ENCODE peak calls at places on chromosome 20, in five cellular contexts. V is foreskin keratinocyte, C is fibroblast of lung, J is ovary, O is pancreas. N is an unnamed sample.

GRCh38 chr20:3235661-3236324 is 3.2 kb downstream of the SLC4A11 start:
- DNase-seq in V (no peak), C (peak; percentile 36), J (no peak), O (no peak), N (peak; percentile 92)

GRCh38 chr20:49615401-49616153 is 47.6 kb upstream of the PTGIS start:
- DNase-seq in V (no peak), C (peak; percentile 33), J (no peak), O (peak; percentile 84), N (peak; percentile 55)

GRCh38 chr20:10376271-10377075 is 57.5 kb downstream of the MKKS start:
- DNase-seq in V (peak; percentile 11), C (no peak), J (no peak), O (no peak), N (no peak)

GRCh38 chr20:921020-921419 is 4.9 kb upstream of the ANGPT4 start:
- DNase-seq in V (no peak), C (no peak), J (no peak), O (no peak), N (no peak)

GRCh38 chr20:59835057-59835447 is 98.4 kb downstream of the SYCP2 start:
- DNase-seq in V (no peak), C (no peak), J (no peak), O (no peak), N (no peak)

GRCh38 chr20:967796-968742 is 34.0 kb downstream of the RSPO4 start:
- DNase-seq in V (no peak), C (peak; percentile 40), J (no peak), O (no peak), N (peak; percentile 49)

GRCh38 chr20:63525185-63525584 is 4.6 kb downstream of the PPDPF start:
- DNase-seq in V (no peak), C (no peak), J (no peak), O (no peak), N (no peak)

GRCh38 chr20:10636326-10636818 is 37.4 kb downstream of the JAG1 start:
- DNase-seq in V (no peak), C (peak; percentile 76), J (no peak), O (no peak), N (no peak)

GRCh38 chr20:419556-420168 is 11.6 kb downstream of the RBCK1 start:
- DNase-seq in V (no peak), C (no peak), J (no peak), O (no peak), N (no peak)

GRCh38 chr20:53074811-53075314 is 102.7 kb downstream of the TSHZ2 start:
- DNase-seq in V (peak; percentile 57), C (peak; percentile 33), J (no peak), O (no peak), N (peak; percentile 84)

DNA sequence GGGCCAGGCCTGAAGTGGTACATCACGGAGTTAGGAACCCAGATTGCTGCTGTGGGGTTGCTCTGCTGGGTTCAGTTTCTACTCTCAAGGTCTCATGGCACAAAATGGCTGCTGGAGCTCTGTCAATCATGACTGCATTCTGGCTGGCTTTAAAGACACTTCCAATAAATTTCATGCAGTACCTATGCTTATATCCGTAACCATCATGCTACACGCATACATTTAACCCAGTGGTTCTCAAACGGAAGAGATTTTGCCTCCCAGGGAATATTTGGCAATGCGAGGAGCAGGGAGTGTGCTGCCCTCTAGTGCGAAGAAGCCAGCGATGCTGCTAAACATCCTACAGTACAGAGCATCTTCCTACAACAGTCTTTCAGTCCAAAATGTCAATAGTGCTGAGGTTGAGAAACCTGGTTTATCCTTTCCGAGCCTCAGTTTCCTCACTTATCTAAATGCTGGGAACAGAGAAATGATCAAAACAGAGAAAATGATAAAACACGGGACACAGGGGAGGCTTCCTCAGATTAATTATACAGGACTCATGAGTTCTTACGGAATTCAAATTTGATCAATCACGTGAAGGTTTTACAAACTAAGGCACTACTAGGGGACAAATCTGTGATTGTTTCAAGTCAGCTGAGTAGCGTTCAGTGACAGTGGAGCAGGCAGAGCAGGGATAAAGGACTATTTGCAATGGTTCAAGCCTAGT is 9.6 kb upstream of the SLC2A10 start:
- DNase-seq in V (no peak), C (peak; percentile 57), J (no peak), O (no peak), N (peak; percentile 68)
- TF ChIP-seq CTCF in V (peak; percentile 76), C (peak; percentile 56), J (no peak), O (no peak), N (peak; percentile 82)

DNA sequence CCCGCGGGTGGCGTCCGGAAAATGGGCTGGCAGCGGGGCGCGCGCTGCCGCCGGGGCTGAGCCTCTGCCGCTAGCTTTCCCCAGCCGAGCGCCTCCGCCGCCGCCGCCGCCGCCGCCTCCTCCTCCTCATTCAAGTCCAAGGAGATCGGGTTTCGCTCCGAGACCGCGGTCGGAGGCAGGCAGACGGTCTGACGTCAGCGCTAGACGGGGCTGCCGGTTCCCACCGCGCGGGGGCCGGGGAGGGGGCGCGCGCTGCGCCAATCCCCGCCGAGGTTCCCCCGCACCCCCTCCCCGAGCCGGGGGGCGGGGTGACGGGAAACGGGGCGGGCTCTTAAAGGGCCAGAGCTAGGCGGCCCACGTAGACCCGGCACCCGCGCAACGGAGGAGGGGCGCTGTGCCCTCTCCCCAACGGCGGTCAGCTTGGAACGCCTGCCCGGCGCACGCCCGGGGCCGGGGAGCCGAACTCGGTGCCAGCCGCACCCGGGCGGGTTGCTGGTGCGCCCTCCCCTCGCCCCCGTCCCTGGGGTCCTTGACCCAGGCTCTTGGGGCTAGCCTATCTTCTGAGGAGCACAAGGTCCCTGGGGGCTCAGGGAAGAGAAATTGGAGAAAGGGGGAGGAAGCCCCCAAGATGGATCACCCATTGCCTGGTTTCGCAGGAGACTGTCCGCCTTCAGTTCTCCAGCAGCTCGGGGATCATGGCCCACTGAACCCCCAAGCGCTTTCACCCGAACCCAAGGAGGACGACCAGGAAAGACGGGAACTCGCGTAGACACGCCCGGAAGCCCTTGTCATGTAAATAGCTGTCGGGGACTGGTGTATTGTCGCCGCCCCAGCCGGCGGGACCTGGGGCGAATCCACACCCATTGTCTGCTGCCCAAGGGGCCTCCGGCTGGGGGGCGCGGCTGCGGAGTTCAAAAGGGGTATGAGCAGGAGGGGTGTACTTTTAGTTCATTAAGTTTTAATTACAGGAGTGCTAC is at the start of gene PMEPA1:
- DNase-seq in V (peak; percentile 74), C (peak; percentile 93), J (peak; percentile 96), O (peak; percentile 98), N (peak; percentile 99)
- H3K27ac ChIP-seq in V (peak within 1 kb of the TSS; percentile 91), C (no peak within 1 kb of the TSS), J (peak within 1 kb of the TSS; percentile 62), O (peak within 1 kb of the TSS; percentile 90), N (peak within 1 kb of the TSS; percentile 96)

DNA sequence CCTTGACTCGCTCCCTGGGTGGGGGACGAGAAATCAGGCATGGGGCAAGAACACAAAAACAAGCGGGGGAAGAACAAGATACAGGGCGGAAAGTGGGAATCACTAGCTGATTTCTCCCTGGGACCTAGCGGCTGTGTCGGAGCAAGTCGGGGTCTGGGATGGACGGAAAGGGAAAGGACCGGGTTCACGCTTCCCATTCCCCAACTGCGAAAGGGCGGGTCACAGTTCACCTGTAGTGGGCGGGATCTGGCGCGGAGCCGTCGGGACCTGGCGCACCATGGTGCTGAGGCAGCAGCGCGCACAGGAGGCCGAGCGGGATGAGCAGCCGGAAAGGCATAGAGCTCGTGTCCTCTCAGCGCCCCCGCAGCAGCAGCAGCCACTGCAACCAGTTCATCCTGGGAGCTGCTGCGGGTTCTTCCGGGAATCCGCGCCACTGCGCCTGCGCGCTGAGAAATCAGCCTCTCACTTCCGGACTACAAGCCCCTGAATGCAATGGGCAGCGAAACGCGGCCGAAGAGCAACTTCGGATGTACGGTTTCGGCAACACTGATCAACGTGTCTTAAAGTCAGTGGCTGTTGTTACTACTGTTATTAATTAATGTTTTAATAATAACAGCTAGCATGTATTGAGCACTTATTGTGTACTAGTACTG is at the start of gene EDEM2:
- DNase-seq in V (peak; percentile 79), C (peak; percentile 96), J (peak; percentile 95), O (peak; percentile 99), N (peak; percentile 99)
- TF ChIP-seq CTCF in V (no peak), C (no peak), J (no peak), O (no peak), N (peak; percentile 5)

GRCh38 chr20:44715495-44716308 is 533 bp downstream of the CCN5 start:
- DNase-seq in V (no peak), C (no peak), J (no peak), O (no peak), N (no peak)
- H3K27ac ChIP-seq in V (no peak overlapping the region), C (no peak overlapping the region), J (peak overlapping the region; percentile 11), O (no peak overlapping the region), N (peak overlapping the region; percentile 78)

GRCh38 chr20:62134735-62135231 is 8.4 kb downstream of the PSMA7 start:
- DNase-seq in V (no peak), C (peak; percentile 83), J (peak; percentile 74), O (no peak), N (no peak)

GRCh38 chr20:62135573-62136266 is 7.5 kb downstream of the PSMA7 start:
- DNase-seq in V (no peak), C (no peak), J (no peak), O (no peak), N (no peak)

GRCh38 chr20:62132421-62132820 is 10.1 kb downstream of the LSM14B start:
- DNase-seq in V (no peak), C (no peak), J (no peak), O (no peak), N (no peak)

GRCh38 chr20:62133051-62133845 is 9.9 kb downstream of the PSMA7 start:
- DNase-seq in V (no peak), C (no peak), J (no peak), O (no peak), N (no peak)

DNA sequence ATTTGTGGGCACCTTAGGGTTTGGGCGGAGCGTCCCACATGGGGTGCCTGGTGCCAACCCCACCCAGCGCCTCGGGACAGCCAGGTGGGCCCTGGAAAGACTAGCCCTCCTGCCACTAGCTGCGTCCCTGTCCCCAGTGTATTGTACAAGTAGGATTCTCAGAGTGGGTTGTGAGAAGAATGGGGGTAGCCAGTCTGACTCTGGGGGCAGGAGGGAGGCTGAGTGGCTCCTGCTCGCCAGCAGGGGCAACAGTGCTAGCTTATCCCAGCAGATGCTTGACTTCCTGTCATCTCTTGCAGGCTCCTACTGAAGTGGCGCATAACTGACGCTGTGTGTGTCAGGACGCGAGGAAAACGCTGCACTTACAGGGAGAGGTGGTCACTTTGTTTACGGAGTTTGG is 9.3 kb downstream of the PSMA7 start:
- DNase-seq in V (no peak), C (no peak), J (no peak), O (no peak), N (no peak)
- TF ChIP-seq CTCF in V (peak; percentile 18), C (no peak), J (no peak), O (no peak), N (no peak)

DNA sequence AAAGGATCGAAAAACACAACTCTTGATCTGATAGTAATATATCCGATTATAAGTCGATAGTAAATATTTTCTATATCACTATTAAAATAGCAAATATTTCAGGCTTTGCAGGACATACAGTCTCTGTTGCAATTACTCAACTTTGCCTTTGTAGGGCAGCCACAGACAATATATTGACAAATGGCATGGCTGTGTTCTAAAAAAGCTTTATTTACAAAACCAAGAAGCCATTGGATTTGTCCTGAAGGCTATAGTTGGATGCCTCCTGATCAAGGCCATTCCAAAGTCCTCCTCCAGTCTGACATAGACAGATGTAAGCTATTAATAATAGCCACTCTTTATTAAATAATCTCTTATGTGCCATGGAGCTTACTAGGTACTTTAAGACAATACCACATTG is 5.9 kb downstream of the OCSTAMP start:
- DNase-seq in V (no peak), C (peak; percentile 51), J (no peak), O (no peak), N (no peak)
- H3K27ac ChIP-seq in V (no peak overlapping the region), C (no peak overlapping the region), J (no peak overlapping the region), O (no peak overlapping the region), N (no peak overlapping the region)

N was measured in RWPE1.